ENCODE peak calls at places on chromosomes 6 and 20, in nine cellular contexts. G is AG10803, O is colonic mucosa, E is AG04450, Z is Ammon's horn, I is ovary, P is GM12892, C is dorsolateral prefrontal cortex, W is RWPE1. T is an unnamed sample.

GRCh38 chr6:106178900-106179299 is 92.8 kb downstream of the PRDM1 start:
- DNase-seq in G (no peak), O (no peak), E (no peak), Z (no peak), I (no peak), P (no peak), C (no peak), W (no peak), T (no peak)

GRCh38 chr6:43389713-43390265 is 20.3 kb upstream of the ZNF318 start:
- DNase-seq in G (no peak), O (no peak), E (no peak), Z (no peak), I (no peak), P (no peak), C (no peak), W (no peak), T (no peak)

GRCh38 chr20:40305303-40305702 is 383.7 kb downstream of the MAFB start:
- DNase-seq in G (no peak), O (no peak), E (no peak), Z (no peak), I (no peak), P (no peak), C (no peak), W (no peak), T (no peak)

GRCh38 chr6:73388800-73389512 is 5.7 kb upstream of the DDX43 start:
- DNase-seq in G (peak), O (peak), E (peak), Z (peak), I (no peak), P (peak), C (peak), W (peak), T (peak)

GRCh38 chr20:23920936-23921335 is 41.4 kb upstream of the CST5 start:
- DNase-seq in G (no peak), O (no peak), E (no peak), Z (no peak), I (no peak), P (no peak), C (no peak), W (no peak), T (no peak)

GRCh38 chr20:11797161-11797560 is 120.5 kb upstream of the BTBD3 start:
- DNase-seq in G (no peak), O (no peak), E (no peak), Z (no peak), I (no peak), P (no peak), C (no peak), W (no peak), T (no peak)

GRCh38 chr20:7843613-7844012 is 96.6 kb downstream of the HAO1 start:
- DNase-seq in G (peak), O (peak), E (peak), Z (no peak), I (no peak), P (no peak), C (no peak), W (no peak), T (no peak)

GRCh38 chr6:143405381-143406154 is 44.9 kb downstream of the ADAT2 start:
- DNase-seq in G (peak), O (no peak), E (no peak), Z (no peak), I (no peak), P (no peak), C (no peak), W (peak), T (no peak)

GRCh38 chr20:39773380-39774000 is 811.3 kb downstream of the DHX35 start:
- DNase-seq in G (peak), O (no peak), E (no peak), Z (no peak), I (no peak), P (no peak), C (no peak), W (no peak), T (no peak)

GRCh38 chr20:57893364-57894001 is 183.7 kb upstream of the PMEPA1 start:
- DNase-seq in G (no peak), O (no peak), E (no peak), Z (no peak), I (no peak), P (no peak), C (peak), W (no peak), T (no peak)

GRCh38 chr6:135905604-135906300 is 54.3 kb downstream of the PDE7B start:
- DNase-seq in G (no peak), O (no peak), E (no peak), Z (peak), I (no peak), P (no peak), C (peak), W (no peak), T (no peak)

GRCh38 chr6:114559419-114559818 is 216.6 kb upstream of the HS3ST5 start:
- DNase-seq in G (no peak), O (no peak), E (no peak), Z (no peak), I (no peak), P (no peak), C (no peak), W (no peak), T (no peak)

GRCh38 chr6:168994966-168995365 is 258.7 kb downstream of the THBS2 start:
- DNase-seq in G (no peak), O (no peak), E (no peak), Z (no peak), I (no peak), P (no peak), C (no peak), W (no peak), T (no peak)

GRCh38 chr20:60080401-60080800 is 122.2 kb downstream of the CDH26 start:
- DNase-seq in G (no peak), O (no peak), E (no peak), Z (no peak), I (no peak), P (no peak), C (no peak), W (no peak), T (no peak)

GRCh38 chr6:73418081-73418741 is 23.6 kb downstream of the DDX43 start:
- DNase-seq in G (no peak), O (no peak), E (peak), Z (no peak), I (no peak), P (no peak), C (no peak), W (no peak), T (no peak)

GRCh38 chr6:112035446-112035845 is 18.5 kb upstream of the CCN6 start:
- DNase-seq in G (no peak), O (no peak), E (no peak), Z (no peak), I (no peak), P (no peak), C (no peak), W (no peak), T (no peak)

GRCh38 chr20:19292254-19292653 is 79.8 kb downstream of the SLC24A3 start:
- DNase-seq in G (no peak), O (no peak), E (no peak), Z (no peak), I (no peak), P (no peak), C (no peak), W (no peak), T (no peak)

GRCh38 chr6:112188906-112189305 is 65.5 kb downstream of the LAMA4 start:
- DNase-seq in G (peak), O (no peak), E (no peak), Z (no peak), I (no peak), P (no peak), C (no peak), W (no peak), T (no peak)

GRCh38 chr20:10637563-10637962 is 36.2 kb downstream of the JAG1 start:
- DNase-seq in G (no peak), O (no peak), E (no peak), Z (no peak), I (no peak), P (no peak), C (no peak), W (no peak), T (no peak)

GRCh38 chr20:62200491-62201172 is 17.8 kb downstream of the MTG2 start:
- DNase-seq in G (no peak), O (no peak), E (no peak), Z (no peak), I (no peak), P (no peak), C (no peak), W (no peak), T (no peak)

GRCh38 chr6:156777866-156778614 is 862 bp downstream of the ARID1B start:
- DNase-seq in G (peak), O (peak), E (no peak), Z (peak), I (peak), P (peak), C (peak), W (peak), T (peak)

GRCh38 chr6:32190946-32191677 is 1.1 kb upstream of the PBX2 start:
- DNase-seq in G (no peak), O (no peak), E (no peak), Z (no peak), I (peak), P (no peak), C (no peak), W (no peak), T (no peak)

GRCh38 chr6:128464790-128465189 is 55.6 kb downstream of the PTPRK start:
- DNase-seq in G (no peak), O (no peak), E (no peak), Z (no peak), I (no peak), P (no peak), C (no peak), W (no peak), T (no peak)

GRCh38 chr6:10556496-10557391 is 35.6 kb downstream of the GCNT2 start:
- DNase-seq in G (no peak), O (no peak), E (no peak), Z (no peak), I (no peak), P (no peak), C (no peak), W (no peak), T (no peak)

GRCh38 chr6:159121387-159121955 is 47.7 kb upstream of the FNDC1 start:
- DNase-seq in G (no peak), O (no peak), E (no peak), Z (peak), I (no peak), P (no peak), C (no peak), W (no peak), T (no peak)

GRCh38 chr6:146813554-146813953 is 214.8 kb downstream of the ADGB start:
- DNase-seq in G (peak), O (no peak), E (no peak), Z (no peak), I (no peak), P (no peak), C (no peak), W (no peak), T (no peak)

GRCh38 chr6:135030056-135030473 is 24.6 kb downstream of the HBS1L start:
- DNase-seq in G (no peak), O (no peak), E (no peak), Z (no peak), I (no peak), P (peak), C (no peak), W (no peak), T (no peak)

GRCh38 chr6:108675226-108676160 is 114.8 kb downstream of the FOXO3 start:
- DNase-seq in G (peak), O (peak), E (no peak), Z (no peak), I (no peak), P (no peak), C (no peak), W (no peak), T (no peak)

GRCh38 chr6:137571854-137572253 is 77.7 kb upstream of the OLIG3 start:
- DNase-seq in G (peak), O (peak), E (no peak), Z (no peak), I (no peak), P (no peak), C (no peak), W (peak), T (peak)

GRCh38 chr6:39251406-39251805 is 22.1 kb upstream of the KCNK5 start:
- DNase-seq in G (no peak), O (no peak), E (no peak), Z (no peak), I (no peak), P (no peak), C (no peak), W (no peak), T (no peak)

GRCh38 chr6:16673011-16673797 is 88.1 kb downstream of the ATXN1 start:
- DNase-seq in G (no peak), O (no peak), E (no peak), Z (no peak), I (no peak), P (no peak), C (no peak), W (no peak), T (no peak)